ENCODE peak calls at places on chromosomes 13 and 19, in seven cellular contexts. K is psoas muscle; M is epithelial cell of esophagus; L is left ventricle myocardium inferior; W is lower leg skin; R is activated CD8-positive, alpha-beta T cell treated with anti-CD3 and anti-CD28 coated beads for 36 hours; N is Calu3. I is an unnamed sample.
A peak's percentile ranks its signal among the peaks of the same experiment; 100 is the strongest.

GRCh38 chr13:101514695-101515275 is 62.3 kb downstream of the ITGBL1 start:
- DNase-seq in K (no peak), M (peak; percentile 75), L (no peak), W (no peak), R (peak; percentile 44), N (peak; percentile 28), I (peak; percentile 4)

GRCh38 chr13:100673376-100673830 is 1.2 kb downstream of the TMTC4 start:
- DNase-seq in K (no peak), M (no peak), L (no peak), W (no peak), R (peak; percentile 20), N (no peak), I (no peak)

GRCh38 chr19:49888478-49888901 is 8.2 kb downstream of the IL4I1 start:
- DNase-seq in K (no peak), M (no peak), L (no peak), W (no peak), R (no peak), N (no peak), I (no peak)

GRCh38 chr19:55178781-55179569 is 1.1 kb downstream of the SYT5 start:
- DNase-seq in K (peak; percentile 61), M (peak; percentile 72), L (peak; percentile 46), W (no peak), R (peak; percentile 97), N (peak; percentile 90), I (peak; percentile 95)

GRCh38 chr19:16199275-16199932 is 1.7 kb downstream of the AP1M1 start:
- DNase-seq in K (no peak), M (peak; percentile 9), L (no peak), W (no peak), R (no peak), N (no peak), I (no peak)

GRCh38 chr13:36718686-36719085 is 44.9 kb downstream of the SERTM1 start:
- DNase-seq in K (no peak), M (no peak), L (no peak), W (no peak), R (no peak), N (no peak), I (no peak)

GRCh38 chr19:16351133-16351809 is 26.6 kb downstream of the KLF2 start:
- DNase-seq in K (no peak), M (no peak), L (no peak), W (no peak), R (no peak), N (no peak), I (no peak)

GRCh38 chr13:94617389-94618000 is 15.8 kb downstream of the GPR180 start:
- DNase-seq in K (no peak), M (no peak), L (no peak), W (no peak), R (peak; percentile 30), N (peak; percentile 6), I (no peak)

GRCh38 chr13:41418027-41418426 is 39.3 kb upstream of the RGCC start:
- DNase-seq in K (no peak), M (peak; percentile 44), L (no peak), W (no peak), R (no peak), N (no peak), I (no peak)

GRCh38 chr19:12800344-12800732 is 1.3 kb downstream of the PRDX2 start:
- DNase-seq in K (no peak), M (no peak), L (no peak), W (no peak), R (no peak), N (no peak), I (no peak)

GRCh38 chr13:47409778-47410177 is 512.9 kb upstream of the HTR2A start:
- DNase-seq in K (no peak), M (no peak), L (no peak), W (no peak), R (no peak), N (no peak), I (no peak)

GRCh38 chr19:17332677-17333581 is 1.7 kb downstream of the ANO8 start:
- DNase-seq in K (no peak), M (peak; percentile 66), L (no peak), W (no peak), R (peak; percentile 80), N (no peak), I (no peak)

GRCh38 chr19:1221141-1221903 is 15.7 kb downstream of the STK11 start:
- DNase-seq in K (peak; percentile 81), M (no peak), L (peak; percentile 79), W (no peak), R (no peak), N (no peak), I (no peak)
- TF ChIP-seq CTCF in K (peak; percentile 84), M (peak; percentile 57), L (peak; percentile 83), W (no peak), R (no peak), N (peak; percentile 60), I (peak; percentile 40)

GRCh38 chr19:48182434-48182833 is 12.0 kb downstream of the ZSWIM9 start:
- DNase-seq in K (no peak), M (no peak), L (no peak), W (no peak), R (no peak), N (no peak), I (no peak)
- TF ChIP-seq CTCF in K (no peak), M (no peak), L (no peak), W (no peak), R (no peak), N (peak; percentile 41), I (no peak)

DNA sequence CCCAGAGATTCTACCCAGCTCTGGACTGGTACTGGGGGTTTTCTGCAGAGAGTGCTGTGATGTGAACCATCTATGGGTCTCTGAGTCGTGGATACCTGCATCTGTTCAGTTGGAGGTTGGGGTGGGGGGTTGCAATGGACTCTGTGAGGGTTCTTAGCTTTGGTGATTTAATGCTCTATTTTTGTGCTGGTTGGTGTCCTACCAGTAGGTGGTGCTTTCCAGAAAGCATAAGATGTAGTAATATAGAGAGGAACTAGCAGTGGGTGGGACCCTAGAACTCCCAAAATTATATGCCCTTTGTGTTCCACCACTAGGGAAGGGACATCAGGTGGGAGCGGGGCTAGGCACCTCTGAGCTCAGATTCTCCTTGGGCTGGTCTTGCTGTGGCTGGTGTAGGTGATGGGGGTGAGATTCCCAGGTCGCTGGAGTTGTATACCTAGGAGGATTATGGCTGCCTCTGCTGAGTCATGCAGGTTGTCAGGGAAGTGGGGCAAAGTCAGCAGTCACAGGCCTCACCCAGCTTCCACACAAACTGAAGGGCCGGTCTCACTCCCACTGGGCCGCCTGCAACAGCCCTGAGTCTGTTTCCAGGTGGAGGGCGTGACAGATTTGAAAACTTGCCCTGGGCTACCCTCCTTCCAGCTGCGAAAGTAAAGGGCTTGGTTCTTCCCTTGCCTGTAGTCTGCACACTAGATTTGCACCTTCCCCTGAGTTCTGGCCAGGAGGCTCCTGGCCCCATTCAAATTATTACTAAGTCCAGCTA is 573.0 kb upstream of the SLITRK1 start:
- DNase-seq in K (no peak), M (peak; percentile 51), L (no peak), W (no peak), R (no peak), N (no peak), I (no peak)
- TF ChIP-seq CTCF in K (no peak), M (peak; percentile 21), L (no peak), W (no peak), R (no peak), N (no peak), I (no peak)

DNA sequence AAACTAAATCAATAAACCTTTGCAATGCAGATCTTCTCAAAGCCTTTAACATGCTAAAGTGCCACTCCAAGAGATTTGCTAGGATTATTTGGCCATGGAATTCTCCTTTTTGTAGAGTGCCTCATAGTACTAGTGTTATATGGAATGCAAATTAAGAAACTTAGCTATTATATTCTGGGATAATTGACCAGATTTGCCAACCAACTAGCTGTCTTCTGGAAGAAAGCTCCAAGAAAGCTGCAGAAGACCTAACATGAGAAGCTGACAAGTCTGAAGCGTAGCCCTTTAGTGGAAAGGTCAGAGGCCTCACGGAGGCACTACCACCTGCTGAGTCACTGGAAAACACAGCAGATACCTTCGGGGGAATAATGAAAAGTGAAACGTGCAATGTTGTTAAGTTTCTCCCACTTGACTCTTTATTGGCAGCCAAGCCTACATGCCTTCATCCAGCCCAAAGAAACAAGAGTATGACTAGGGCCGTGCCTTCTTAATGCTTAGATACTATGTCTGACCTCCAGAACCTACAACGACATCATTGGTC is 29.8 kb upstream of the KATNAL1 start:
- DNase-seq in K (no peak), M (no peak), L (no peak), W (no peak), R (no peak), N (no peak), I (no peak)
- TF ChIP-seq CTCF in K (no peak), M (no peak), L (no peak), W (no peak), R (no peak), N (no peak), I (no peak)

DNA sequence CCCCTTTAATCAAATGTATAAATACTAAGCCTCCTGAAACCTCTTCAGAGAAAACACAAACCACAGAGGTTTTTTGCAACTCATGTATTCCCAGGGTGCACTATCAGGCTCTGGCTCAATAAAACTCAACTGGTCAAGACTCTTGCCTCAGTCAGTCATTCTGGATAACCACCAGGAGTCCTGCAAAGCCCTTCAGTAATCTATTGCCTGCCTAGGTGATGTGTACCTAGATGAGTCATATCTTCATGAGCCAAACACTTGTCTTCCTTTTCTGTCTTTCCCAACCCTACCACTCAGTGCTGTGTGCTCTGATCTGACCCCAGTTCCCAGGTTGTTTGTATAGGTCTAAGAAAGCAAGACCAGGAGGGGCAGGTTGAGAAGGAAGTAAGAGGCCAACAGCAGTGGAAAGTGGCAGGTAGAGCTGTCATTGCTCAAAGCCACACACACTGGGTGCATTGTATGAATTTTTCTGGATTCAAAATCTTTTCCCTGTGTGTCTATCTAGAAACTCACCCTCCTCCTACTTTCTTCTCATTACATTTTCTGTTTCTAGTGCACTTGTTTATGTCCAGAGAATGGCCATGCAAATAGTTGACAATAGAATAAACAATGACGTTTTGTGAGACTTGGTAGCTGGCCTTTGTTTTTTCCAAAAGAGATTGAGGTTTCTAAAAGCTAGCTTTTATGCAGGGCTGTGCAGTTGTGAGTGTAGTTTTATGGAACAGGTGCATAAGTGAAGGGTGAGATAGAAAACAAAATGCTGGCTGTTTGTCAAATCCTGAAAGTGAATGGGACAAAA is 48.1 kb downstream of the PSG1 start:
- DNase-seq in K (no peak), M (peak; percentile 83), L (no peak), W (no peak), R (no peak), N (peak; percentile 72), I (no peak)
- TF ChIP-seq CTCF in K (no peak), M (peak; percentile 47), L (no peak), W (no peak), R (no peak), N (no peak), I (no peak)

DNA sequence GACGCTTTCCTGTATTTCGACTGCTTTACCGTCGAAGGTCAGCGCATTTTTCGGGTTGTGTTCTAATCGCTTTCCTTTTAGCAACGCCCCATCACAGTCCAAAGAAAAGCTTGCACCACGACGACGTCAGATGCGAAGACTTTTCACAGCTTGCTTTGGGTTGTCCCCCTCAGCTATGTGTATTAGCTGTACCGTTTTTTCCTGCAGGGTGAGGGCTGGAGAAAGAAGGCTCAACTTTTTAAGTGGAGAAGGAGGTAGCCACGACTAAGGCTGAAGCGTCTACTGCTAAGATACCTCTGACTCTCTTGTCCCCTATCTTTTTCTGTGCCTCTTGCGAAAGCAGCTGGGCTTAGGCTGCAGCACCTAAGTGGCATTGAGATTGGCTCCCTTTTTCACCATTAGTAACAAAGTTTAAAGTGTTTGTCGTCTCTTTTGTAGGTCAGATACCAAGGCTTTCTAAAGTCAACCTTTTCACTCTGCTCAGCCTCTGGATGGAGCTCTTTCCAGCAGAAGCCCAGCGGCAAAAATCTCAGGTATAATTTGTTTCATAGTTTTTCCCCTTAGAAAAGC is 793 bp downstream of the CDADC1 start:
- DNase-seq in K (no peak), M (peak; percentile 33), L (no peak), W (no peak), R (peak; percentile 40), N (peak; percentile 6), I (peak; percentile 20)
- TF ChIP-seq CTCF in K (no peak), M (peak; percentile 25), L (no peak), W (no peak), R (no peak), N (no peak), I (no peak)

GRCh38 chr13:59588717-59589067 is 575.0 kb downstream of the DIAPH3 start:
- DNase-seq in K (no peak), M (no peak), L (no peak), W (no peak), R (no peak), N (no peak), I (no peak)
- TF ChIP-seq CTCF in K (no peak), M (no peak), L (no peak), W (no peak), R (no peak), N (no peak), I (no peak)